ENCODE peak calls at places on chromosomes 2 and 18, in five cellular contexts. M is tibial nerve; F is prostate gland; U is CD8-positive, alpha-beta T cell; T is body of pancreas. J is an unnamed sample.

GRCh38 chr2:150292807-150293206 is 194.7 kb downstream of the RND3 start:
- DNase-seq in M (no peak), F (no peak), U (no peak), T (no peak), J (no peak)

GRCh38 chr2:62163834-62164233 is 32.1 kb upstream of the B3GNT2 start:
- DNase-seq in M (no peak), F (no peak), U (no peak), T (no peak), J (no peak)

GRCh38 chr2:139354518-139354917 is 574.3 kb upstream of the NXPH2 start:
- DNase-seq in M (no peak), F (no peak), U (no peak), T (no peak), J (no peak)

GRCh38 chr2:133991606-133992168 is 262.2 kb upstream of the MGAT5 start:
- DNase-seq in M (no peak), F (no peak), U (no peak), T (no peak), J (no peak)

GRCh38 chr18:23938046-23938756 is 76.4 kb upstream of the TTC39C start:
- DNase-seq in M (no peak), F (no peak), U (peak; percentile 29), T (no peak), J (no peak)

GRCh38 chr2:236870401-236870800 is 215.3 kb upstream of the COPS8 start:
- DNase-seq in M (no peak), F (no peak), U (no peak), T (no peak), J (no peak)

GRCh38 chr2:7929276-7929675 is 752.6 kb upstream of the ID2 start:
- DNase-seq in M (no peak), F (no peak), U (no peak), T (no peak), J (no peak)

GRCh38 chr2:178066890-178067669 is 5.5 kb downstream of the PDE11A start:
- DNase-seq in M (no peak), F (no peak), U (no peak), T (no peak), J (no peak)

GRCh38 chr18:23115683-23116096 is 19.6 kb upstream of the CABLES1 start:
- DNase-seq in M (no peak), F (no peak), U (no peak), T (no peak), J (no peak)

GRCh38 chr18:28814365-28814764 is 637.4 kb upstream of the CDH2 start:
- DNase-seq in M (no peak), F (no peak), U (no peak), T (no peak), J (no peak)

GRCh38 chr2:144567745-144568144 is 47.8 kb upstream of the ZEB2 start:
- DNase-seq in M (no peak), F (no peak), U (no peak), T (no peak), J (no peak)

GRCh38 chr2:102620367-102620766 is 1.0 kb downstream of the SLC9A2 start:
- DNase-seq in M (no peak), F (peak; percentile 24), U (no peak), T (no peak), J (no peak)

GRCh38 chr2:58387701-58388100 is 146.6 kb upstream of the FANCL start:
- DNase-seq in M (no peak), F (no peak), U (no peak), T (no peak), J (no peak)

GRCh38 chr2:169363570-169364150 is 1.3 kb upstream of the LRP2 start:
- DNase-seq in M (no peak), F (no peak), U (peak; percentile 42), T (peak; percentile 18), J (peak; percentile 58)

GRCh38 chr2:231223001-231223375 is 24.6 kb downstream of the ARMC9 start:
- DNase-seq in M (no peak), F (no peak), U (no peak), T (no peak), J (no peak)

GRCh38 chr2:161207941-161208340 is 47.7 kb downstream of the TANK start:
- DNase-seq in M (no peak), F (no peak), U (no peak), T (no peak), J (no peak)

GRCh38 chr18:48663931-48664847 is 125.4 kb downstream of the CTIF start:
- DNase-seq in M (peak; percentile 83), F (peak; percentile 59), U (peak; percentile 39), T (peak; percentile 78), J (peak; percentile 49)

GRCh38 chr2:44450806-44451205 is 89.1 kb downstream of the CAMKMT start:
- DNase-seq in M (no peak), F (no peak), U (no peak), T (no peak), J (no peak)

GRCh38 chr2:33267745-33268144 is 208.7 kb upstream of the RASGRP3 start:
- DNase-seq in M (no peak), F (no peak), U (no peak), T (no peak), J (no peak)

GRCh38 chr2:63066838-63067237 is 16.2 kb downstream of the OTX1 start:
- DNase-seq in M (no peak), F (no peak), U (no peak), T (no peak), J (no peak)

GRCh38 chr2:27798476-27798875 is 27.0 kb downstream of the MRPL33 start:
- DNase-seq in M (no peak), F (no peak), U (no peak), T (no peak), J (no peak)

GRCh38 chr2:159290289-159290907 is 3.9 kb upstream of the WDSUB1 start:
- DNase-seq in M (peak; percentile 59), F (no peak), U (no peak), T (no peak), J (no peak)

GRCh38 chr2:39304200-39304599 is 60.4 kb upstream of the CDKL4 start:
- DNase-seq in M (no peak), F (no peak), U (no peak), T (no peak), J (no peak)

GRCh38 chr2:157751462-157752058 is 122.9 kb upstream of the ACVR1C start:
- DNase-seq in M (no peak), F (no peak), U (peak; percentile 17), T (peak; percentile 55), J (peak; percentile 83)

GRCh38 chr2:88159955-88160415 is 10.2 kb upstream of the THNSL2 start:
- DNase-seq in M (peak; percentile 72), F (peak; percentile 43), U (no peak), T (peak; percentile 58), J (peak; percentile 51)

GRCh38 chr2:132373391-132374135 is 43.0 kb upstream of the GPR39 start:
- DNase-seq in M (no peak), F (no peak), U (no peak), T (no peak), J (no peak)

GRCh38 chr2:173124441-173124840 is 48.8 kb downstream of the MAP3K20 start:
- DNase-seq in M (no peak), F (peak; percentile 32), U (no peak), T (no peak), J (peak; percentile 68)

GRCh38 chr2:240960309-240960962 is 38.0 kb upstream of the SNED1 start:
- DNase-seq in M (peak; percentile 36), F (no peak), U (no peak), T (no peak), J (peak; percentile 34)

GRCh38 chr18:45549296-45549695 is 66.0 kb upstream of the SLC14A2 start:
- DNase-seq in M (no peak), F (no peak), U (no peak), T (no peak), J (no peak)

GRCh38 chr18:63887424-63887823 is at the start of gene SERPINB2:
- DNase-seq in M (no peak), F (no peak), U (no peak), T (no peak), J (no peak)

DNA sequence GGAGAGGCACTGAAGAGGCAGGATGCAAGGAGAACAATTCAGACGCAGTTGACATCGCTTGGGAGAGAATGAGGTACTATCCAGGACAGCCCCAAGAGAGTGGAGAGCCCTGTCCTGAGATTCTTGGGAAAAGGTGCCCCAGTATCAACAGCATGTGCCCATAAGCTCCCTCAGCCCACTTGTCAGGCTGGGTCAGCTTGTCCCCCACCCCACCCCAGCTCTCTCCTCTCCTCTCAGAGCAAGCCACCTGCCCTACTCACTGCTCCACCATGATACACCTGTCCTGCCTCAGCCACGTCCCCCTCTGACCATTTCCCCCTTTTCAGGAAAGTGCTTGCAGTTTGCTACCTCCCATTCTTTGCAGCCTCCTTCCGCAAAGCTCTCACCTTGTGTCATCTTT is 111.8 kb downstream of the XRCC5 start:
- DNase-seq in M (no peak), F (no peak), U (no peak), T (no peak), J (no peak)
- H3K4me1 ChIP-seq in M (no peaks in the 10 kb centered on the region), F (no peaks in the 10 kb centered on the region), U (no peaks in the 10 kb centered on the region), T (no peaks in the 10 kb centered on the region), J (no peaks in the 10 kb centered on the region)

GRCh38 chr2:127106457-127106997 is 427 bp downstream of the BIN1 start:
- DNase-seq in M (no peak), F (no peak), U (no peak), T (peak; percentile 44), J (no peak)

GRCh38 chr2:127107622-127107999 is 657 bp upstream of the BIN1 start:
- DNase-seq in M (no peak), F (no peak), U (no peak), T (no peak), J (no peak)

GRCh38 chr2:127106998-127107621 is at the start of gene BIN1:
- DNase-seq in M (peak; percentile 67), F (peak; percentile 86), U (peak; percentile 69), T (peak; percentile 87), J (peak; percentile 70)

GRCh38 chr2:127105656-127106456 is 1.1 kb downstream of the BIN1 start:
- DNase-seq in M (no peak), F (no peak), U (no peak), T (peak; percentile 24), J (no peak)

GRCh38 chr2:127108090-127108523 is 1.2 kb upstream of the BIN1 start:
- DNase-seq in M (no peak), F (no peak), U (no peak), T (no peak), J (no peak)
- H3K4me3 ChIP-seq in M (peak overlapping the region; percentile 65), F (no peak overlapping the region), U (no peak overlapping the region), T (no peak overlapping the region), J (no peak overlapping the region)

DNA sequence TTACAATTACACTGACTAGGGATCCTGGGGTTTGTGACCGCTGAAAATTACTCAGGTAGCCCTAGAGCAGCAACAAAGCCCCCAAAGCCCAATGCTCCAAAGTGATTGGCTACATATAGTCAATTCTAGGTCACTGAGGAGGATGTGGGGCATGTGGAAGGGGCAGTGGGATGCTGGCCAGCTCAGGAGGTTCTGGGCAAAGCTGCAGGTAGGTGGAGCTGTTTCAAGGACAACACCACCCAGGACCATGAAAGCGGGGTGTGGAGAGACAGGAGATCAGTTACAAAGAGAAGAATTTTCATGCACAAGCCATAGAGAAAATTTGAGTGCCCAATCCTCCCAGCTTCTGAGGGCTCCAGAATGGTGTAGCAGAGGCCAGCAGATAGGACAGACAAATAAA is 75.0 kb upstream of the CCDC85A start:
- DNase-seq in M (no peak), F (no peak), U (no peak), T (no peak), J (no peak)
- TF ChIP-seq CTCF in M (no peak), F (no peak), U (no peak), T (no peak), J (no peak)

DNA sequence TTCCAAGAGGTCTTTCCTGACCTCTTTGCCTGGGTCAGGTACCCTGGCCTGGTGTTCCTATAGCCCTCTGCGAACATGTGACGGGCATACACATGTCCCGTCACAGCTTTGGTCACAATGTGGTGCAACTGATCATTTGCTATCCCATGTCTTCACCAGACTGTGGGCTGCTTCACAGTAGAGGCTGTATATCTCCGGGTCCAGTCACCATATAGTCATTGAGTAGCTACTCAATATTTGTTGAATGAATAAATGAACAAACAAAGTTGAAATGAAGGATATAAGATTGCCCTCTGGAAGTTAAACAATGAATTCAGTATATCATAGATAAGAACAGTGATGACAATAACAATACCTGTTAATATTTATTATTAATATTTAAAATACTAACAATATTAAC is 16.8 kb downstream of the AOX1 start:
- DNase-seq in M (no peak), F (no peak), U (no peak), T (no peak), J (no peak)
- H3K4me1 ChIP-seq in M (no peaks in the 10 kb centered on the region), F (peaks cover 6% of the 10 kb centered on the region), U (no peaks in the 10 kb centered on the region), T (no peaks in the 10 kb centered on the region), J (no peaks in the 10 kb centered on the region)

J was measured in breast epithelium.